ENCODE peak calls at places on chromosomes 13 and 19, in ten cellular contexts. F is neural progenitor cell; G is Panc1; L is heart right ventricle; W is tibial artery; V is lung; O is adrenal gland; C is CD4-positive, alpha-beta memory T cell; B is cardiac muscle cell; H is pancreas. M is an unnamed sample.

GRCh38 chr19:16944626-16945363 is 56.0 kb downstream of the F2RL3 start:
- DNase-seq in F (no peak), G (no peak), L (peak; percentile 50), W (no peak), V (no peak), O (no peak), C (no peak), B (peak; percentile 90), H (no peak), M (peak; percentile 24)

GRCh38 chr13:79448413-79448812 is 32.5 kb upstream of the NDFIP2 start:
- DNase-seq in F (no peak), G (no peak), L (no peak), W (no peak), V (no peak), O (no peak), C (no peak), B (no peak), H (no peak), M (no peak)

GRCh38 chr13:29195459-29195858 is 375.3 kb downstream of the MTUS2 start:
- DNase-seq in F (no peak), G (no peak), L (no peak), W (no peak), V (no peak), O (no peak), C (no peak), B (peak; percentile 21), H (no peak), M (no peak)

GRCh38 chr19:9789066-9789465 is 20.5 kb upstream of the ZNF846 start:
- DNase-seq in F (no peak), G (no peak), L (no peak), W (no peak), V (no peak), O (no peak), C (no peak), B (no peak), H (no peak), M (no peak)

GRCh38 chr13:21834511-21834910 is 163.6 kb downstream of the FGF9 start:
- DNase-seq in F (no peak), G (no peak), L (no peak), W (no peak), V (no peak), O (no peak), C (no peak), B (no peak), H (no peak), M (no peak)

GRCh38 chr13:75079226-75079625 is 402.7 kb downstream of the TBC1D4 start:
- DNase-seq in F (no peak), G (no peak), L (no peak), W (no peak), V (no peak), O (no peak), C (no peak), B (no peak), H (no peak), M (no peak)

GRCh38 chr13:75936791-75937190 is 300.7 kb downstream of the LMO7 start:
- DNase-seq in F (no peak), G (no peak), L (no peak), W (no peak), V (no peak), O (no peak), C (no peak), B (no peak), H (no peak), M (no peak)

GRCh38 chr13:28333204-28333900 is 161.6 kb downstream of the FLT1 start:
- DNase-seq in F (no peak), G (no peak), L (no peak), W (no peak), V (no peak), O (no peak), C (no peak), B (no peak), H (no peak), M (no peak)

DNA sequence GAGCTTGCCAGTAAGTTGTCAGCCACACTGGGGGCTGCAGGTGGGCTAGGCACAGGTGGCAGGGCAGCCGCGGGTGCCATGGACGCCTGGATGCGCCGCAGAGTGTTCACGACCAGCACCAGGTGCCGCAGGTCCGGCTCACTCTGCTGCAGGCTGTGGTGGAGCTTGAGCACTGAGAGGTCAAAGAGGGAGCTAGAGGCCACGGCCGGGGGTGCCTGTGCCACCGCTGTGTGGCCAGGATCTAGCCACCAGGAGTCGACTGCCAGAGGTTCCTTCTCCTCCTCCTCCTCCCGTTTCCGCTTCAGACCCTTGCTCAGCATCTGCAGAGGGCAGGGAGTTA is 2.6 kb downstream of the SERTAD1 start:
- DNase-seq in F (no peak), G (no peak), L (no peak), W (no peak), V (no peak), O (no peak), C (no peak), B (no peak), H (no peak), M (no peak)
- H3K27ac ChIP-seq in F (no peak overlapping the region), G (peak overlapping the region; percentile 92), L (no peak overlapping the region), W (peak overlapping the region; percentile 94), V (no peak overlapping the region), O (no peak overlapping the region), C (no peak overlapping the region), B (peak overlapping the region; percentile 96), H (no peak overlapping the region), M (no peak overlapping the region)

GRCh38 chr13:36371185-36371584 is 25.0 kb upstream of the SPART start:
- DNase-seq in F (no peak), G (no peak), L (no peak), W (no peak), V (no peak), O (no peak), C (no peak), B (no peak), H (no peak), M (no peak)

GRCh38 chr13:36366023-36366422 is 19.8 kb upstream of the SPART start:
- DNase-seq in F (no peak), G (no peak), L (no peak), W (no peak), V (no peak), O (no peak), C (no peak), B (no peak), H (no peak), M (no peak)

GRCh38 chr13:36369268-36370107 is 23.3 kb upstream of the SPART start:
- DNase-seq in F (no peak), G (no peak), L (no peak), W (no peak), V (no peak), O (no peak), C (no peak), B (no peak), H (no peak), M (no peak)

GRCh38 chr13:36374063-36374462 is 27.9 kb upstream of the SPART start:
- DNase-seq in F (no peak), G (no peak), L (no peak), W (no peak), V (no peak), O (no peak), C (no peak), B (no peak), H (no peak), M (no peak)

DNA sequence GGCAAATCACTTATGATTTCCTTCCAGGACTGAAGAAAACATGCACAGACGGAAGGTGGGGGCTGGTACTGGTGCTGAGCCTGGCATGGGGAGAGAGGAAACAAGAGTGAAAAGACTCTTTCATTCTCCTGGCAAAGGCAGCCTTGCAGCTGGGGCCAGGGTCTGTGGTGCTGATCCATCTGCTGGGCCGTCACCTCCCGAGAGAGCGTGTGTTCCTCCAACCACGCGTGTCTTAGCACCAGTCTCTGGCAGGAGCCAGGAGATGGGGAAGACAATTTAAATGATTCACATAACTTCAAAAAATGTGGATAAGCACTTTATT is 23.9 kb upstream of the SPART start:
- DNase-seq in F (no peak), G (no peak), L (peak; percentile 35), W (no peak), V (no peak), O (no peak), C (no peak), B (no peak), H (no peak), M (no peak)
- H3K4me3 ChIP-seq in F (no peak overlapping the region), G (no peak overlapping the region), L (no peak overlapping the region), W (no peak overlapping the region), V (no peak overlapping the region), O (no peak overlapping the region), C (no peak overlapping the region), B (no peak overlapping the region), H (no peak overlapping the region), M (no peak overlapping the region)

GRCh38 chr19:4367781-4368127 is 24.4 kb downstream of the MPND start:
- DNase-seq in F (no peak), G (no peak), L (no peak), W (no peak), V (no peak), O (peak; percentile 27), C (no peak), B (no peak), H (no peak), M (no peak)
- H3K27ac ChIP-seq in F (no peak overlapping the region), G (peak overlapping the region; percentile 44), L (no peak overlapping the region), W (peak overlapping the region; percentile 19), V (no peak overlapping the region), O (peak overlapping the region; percentile 96), C (peak overlapping the region; percentile 87), B (no peak overlapping the region), H (no peak overlapping the region), M (no peak overlapping the region)

GRCh38 chr19:928471-929259 is 2.8 kb downstream of the ARID3A start:
- DNase-seq in F (no peak), G (no peak), L (peak; percentile 28), W (no peak), V (no peak), O (no peak), C (no peak), B (no peak), H (no peak), M (no peak)

GRCh38 chr19:926595-927043 is 784 bp downstream of the ARID3A start:
- DNase-seq in F (peak; percentile 65), G (no peak), L (peak; percentile 61), W (peak; percentile 60), V (no peak), O (peak; percentile 75), C (no peak), B (peak; percentile 54), H (no peak), M (peak; percentile 50)

GRCh38 chr19:927707-928401 is 2.0 kb downstream of the ARID3A start:
- DNase-seq in F (no peak), G (no peak), L (peak; percentile 14), W (no peak), V (no peak), O (no peak), C (no peak), B (peak; percentile 31), H (no peak), M (no peak)

GRCh38 chr19:925912-926594 is at the start of gene ARID3A:
- DNase-seq in F (peak; percentile 73), G (no peak), L (peak; percentile 56), W (no peak), V (no peak), O (no peak), C (no peak), B (peak; percentile 85), H (no peak), M (no peak)

DNA sequence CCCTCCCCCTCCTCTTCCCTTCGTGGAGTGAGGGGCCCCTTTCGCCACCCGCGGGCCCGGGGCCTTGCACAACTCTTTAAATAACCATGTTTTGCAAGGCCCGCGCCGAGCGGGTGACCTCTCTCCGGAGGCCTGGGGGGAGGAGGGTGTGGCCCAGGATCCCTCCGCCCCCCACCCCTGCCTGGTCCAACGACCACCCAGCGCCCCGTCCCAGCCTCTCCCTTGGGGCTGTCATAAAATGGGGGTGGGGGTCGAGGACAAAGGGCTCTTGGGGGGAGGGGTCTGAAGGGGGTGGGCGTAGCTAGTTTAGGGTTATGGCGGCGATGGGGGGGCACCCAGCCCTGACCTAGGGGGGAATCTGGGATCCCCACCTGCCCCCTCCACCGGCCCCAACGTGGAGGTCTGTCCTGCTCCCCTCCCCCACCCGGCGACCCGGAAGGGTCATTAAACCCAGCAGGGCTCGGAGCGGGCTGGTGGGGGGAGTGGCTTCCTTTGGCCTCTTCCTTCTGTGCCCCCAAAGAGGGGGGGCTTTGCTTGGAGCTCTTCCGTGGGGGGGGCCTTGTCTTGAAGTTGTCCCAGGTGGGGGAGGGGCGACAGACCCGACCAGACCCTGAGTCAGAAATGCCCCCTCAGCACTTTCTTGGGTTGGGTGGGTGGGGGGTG is 1.3 kb downstream of the ARID3A start:
- DNase-seq in F (peak; percentile 78), G (no peak), L (peak; percentile 71), W (peak; percentile 87), V (peak; percentile 78), O (peak; percentile 76), C (no peak), B (peak; percentile 79), H (no peak), M (no peak)
- H3K4me3 ChIP-seq in F (peak overlapping the region; percentile 97), G (peak overlapping the region; percentile 71), L (peak overlapping the region; percentile 90), W (peak overlapping the region; percentile 87), V (peak overlapping the region; percentile 2), O (no peak overlapping the region), C (no peak overlapping the region), B (peak overlapping the region; percentile 98), H (peak overlapping the region; percentile 84), M (peak overlapping the region; percentile 90)

M was measured in SJSA1.